ENCODE peak calls at places on chromosomes 5 and 9, in six cellular contexts. N is thyroid gland, J is cardiac muscle cell, R is fibroblast of pulmonary artery, V is stomach, C is psoas muscle. D is an unnamed sample.

GRCh38 chr5:74394924-74395880 is 245.3 kb downstream of the ENC1 start:
- DNase-seq in C (no peak), J (no peak), N (no peak), R (no peak), V (no peak), D (no peak)

GRCh38 chr5:179801304-179802206 is 5.1 kb downstream of the MGAT4B start:
- DNase-seq in J (peak; percentile 81), C (peak; percentile 81), V (peak; percentile 86), R (peak; percentile 59), N (peak; percentile 92), D (no peak)

GRCh38 chr5:109741390-109741789 is 51.7 kb downstream of the MAN2A1 start:
- DNase-seq in C (no peak), J (no peak), N (no peak), V (no peak), R (no peak), D (no peak)

GRCh38 chr5:159768243-159768642 is 148.0 kb upstream of the ADRA1B start:
- DNase-seq in J (no peak), N (no peak), V (no peak), C (no peak), R (peak; percentile 56), D (no peak)

GRCh38 chr5:174751154-174751990 is 27.0 kb downstream of the MSX2 start:
- DNase-seq in C (no peak), N (no peak), V (no peak), J (peak; percentile 64), R (no peak), D (no peak)

GRCh38 chr5:174140452-174140851 is 94.9 kb downstream of the NSG2 start:
- DNase-seq in J (no peak), R (no peak), V (no peak), N (no peak), C (no peak), D (no peak)

GRCh38 chr9:1231998-1232919 is 182.1 kb downstream of the DMRT2 start:
- DNase-seq in V (peak; percentile 85), C (peak; percentile 69), J (no peak), N (peak; percentile 86), R (peak; percentile 81), D (no peak)

GRCh38 chr9:128392302-128393152 is 21.4 kb downstream of the URM1 start:
- DNase-seq in J (peak; percentile 28), N (no peak), C (no peak), V (no peak), R (no peak), D (no peak)

GRCh38 chr5:115737452-115737851 is 79.0 kb downstream of the CDO1 start:
- DNase-seq in V (no peak), R (no peak), J (no peak), N (no peak), C (no peak), D (no peak)

GRCh38 chr9:2181794-2182193 is 166.6 kb downstream of the SMARCA2 start:
- DNase-seq in J (peak; percentile 39), V (peak; percentile 32), C (peak; percentile 27), N (peak; percentile 38), R (peak; percentile 42), D (no peak)

GRCh38 chr5:170892201-170892600 is 30.4 kb downstream of the RANBP17 start:
- DNase-seq in R (peak; percentile 56), N (no peak), V (no peak), J (no peak), C (no peak), D (no peak)

GRCh38 chr5:3386676-3387075 is 209.0 kb upstream of the IRX1 start:
- DNase-seq in V (no peak), R (no peak), N (no peak), J (no peak), C (no peak), D (no peak)

GRCh38 chr5:16992006-16992405 is 55.9 kb upstream of the MYO10 start:
- DNase-seq in C (no peak), J (no peak), N (no peak), V (no peak), R (peak; percentile 22), D (no peak)

GRCh38 chr9:125332527-125332926 is 70.9 kb downstream of the GAPVD1 start:
- DNase-seq in J (peak; percentile 3), V (no peak), R (no peak), N (no peak), C (no peak), D (peak; percentile 48)

GRCh38 chr9:88521308-88521707 is 13.7 kb upstream of the NXNL2 start:
- DNase-seq in J (no peak), R (no peak), C (no peak), V (no peak), N (no peak), D (no peak)

GRCh38 chr5:58961631-58962280 is 378.9 kb downstream of the RAB3C start:
- DNase-seq in N (no peak), R (no peak), C (no peak), V (no peak), J (no peak), D (no peak)

DNA sequence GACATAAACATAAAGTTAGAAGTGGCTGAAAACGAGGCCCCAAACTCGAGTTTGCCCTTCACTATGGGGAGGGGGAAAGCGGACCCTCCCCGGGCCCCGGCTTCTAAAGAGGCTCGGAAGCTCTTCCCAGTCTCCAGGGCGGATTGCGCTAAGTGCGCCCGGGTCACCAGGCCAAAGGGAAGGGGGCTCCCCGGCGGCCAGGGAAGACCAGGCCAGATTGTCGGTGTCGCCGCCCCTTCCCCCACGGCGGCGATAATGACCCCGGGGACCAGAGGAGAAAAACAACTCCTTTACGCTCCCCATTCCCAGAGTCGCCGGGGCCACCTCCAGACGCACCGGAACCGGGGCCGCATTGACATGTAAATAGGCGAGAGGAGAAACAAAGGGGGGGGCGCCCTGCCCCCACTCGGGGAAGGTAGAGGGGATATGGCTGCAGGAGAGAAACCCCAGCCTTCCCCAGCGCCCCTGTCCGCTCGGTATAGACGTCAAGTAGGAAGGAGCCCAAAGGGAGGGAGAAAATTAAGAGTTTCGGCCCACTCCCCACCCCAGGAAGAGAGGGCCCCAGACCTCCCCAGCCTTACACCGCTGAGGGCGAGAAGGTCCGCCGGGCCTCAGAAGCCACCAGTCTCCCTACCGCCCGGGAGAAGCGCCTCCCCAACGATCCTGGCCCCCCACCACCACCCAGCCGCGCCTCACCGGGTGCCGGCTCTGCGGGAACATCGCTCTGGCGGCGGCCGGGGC is 1.7 kb downstream of the TLE1 start:
- DNase-seq in J (peak; percentile 36), R (peak; percentile 27), C (peak; percentile 55), N (peak; percentile 76), V (peak; percentile 55), D (no peak)
- H3K4me3 ChIP-seq in J (peak overlapping the region; percentile 27), R (peak overlapping the region; percentile 85), C (peak overlapping the region; percentile 86), N (peak overlapping the region; percentile 90), V (peak overlapping the region; percentile 77), D (peak overlapping the region; percentile 58)

DNA sequence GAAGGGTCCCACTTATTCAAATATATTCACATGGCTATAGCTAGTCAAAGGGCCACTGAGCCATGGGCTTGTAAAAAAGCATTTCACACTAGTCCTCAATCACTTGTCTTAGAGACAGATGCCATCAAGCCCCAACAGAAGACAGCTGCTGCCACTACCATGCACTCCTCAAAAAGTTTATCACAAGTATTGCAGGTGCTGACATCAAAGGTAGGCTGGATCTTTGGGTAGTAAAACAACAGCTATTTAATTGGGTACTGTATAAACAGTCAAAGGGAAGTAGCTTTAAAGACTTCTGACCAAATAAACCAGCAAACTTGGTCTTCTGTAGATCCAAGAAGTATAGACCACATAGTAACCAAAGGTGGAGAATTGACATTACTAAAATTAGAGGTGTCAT is 59.2 kb upstream of the FER start:
- DNase-seq in C (no peak), N (no peak), V (no peak), R (no peak), J (no peak), D (no peak)
- TF ChIP-seq CTCF in C (no peak), N (no peak), V (no peak), R (no peak), J (no peak), D (no peak)

GRCh38 chr5:122091942-122092600 is 14.0 kb upstream of the LOX start:
- DNase-seq in J (peak; percentile 42), V (no peak), R (peak; percentile 60), C (no peak), N (no peak), D (no peak)
- H3K4me3 ChIP-seq in J (no peak overlapping the region), V (no peak overlapping the region), R (no peak overlapping the region), C (no peak overlapping the region), N (no peak overlapping the region), D (no peak overlapping the region)

DNA sequence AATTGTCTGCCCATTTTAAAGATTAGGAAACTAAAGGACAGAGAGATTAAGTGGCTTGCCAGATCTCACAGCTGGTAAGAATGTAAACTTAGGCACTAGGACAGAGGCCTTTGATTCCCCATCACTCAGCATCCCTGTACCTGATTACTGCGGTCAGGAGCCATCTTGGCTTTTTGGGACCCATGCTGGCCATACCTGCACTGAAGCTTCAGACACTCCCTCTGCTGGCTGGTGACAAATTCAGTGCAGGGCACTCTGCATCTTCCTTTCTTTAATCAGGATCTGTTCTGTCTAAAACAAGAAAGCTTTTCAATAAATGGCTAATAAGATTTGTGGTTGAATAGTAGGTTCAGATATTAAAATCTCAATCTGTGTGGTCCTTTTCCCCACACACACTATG is 215.5 kb upstream of the RORB start:
- DNase-seq in R (no peak), C (no peak), V (no peak), J (no peak), N (no peak), D (no peak)
- TF ChIP-seq CTCF in R (no peak), C (no peak), V (no peak), J (no peak), N (no peak), D (peak; percentile 30)

GRCh38 chr9:99822096-99822595 is 461 bp downstream of the NR4A3 start:
- DNase-seq in R (no peak), V (no peak), N (no peak), J (peak; percentile 27), C (no peak), D (no peak)
- H3K4me3 ChIP-seq in R (peak overlapping the region; percentile 78), V (peak overlapping the region; percentile 95), N (peak overlapping the region; percentile 92), J (peak overlapping the region; percentile 58), C (peak overlapping the region; percentile 79), D (peak overlapping the region; percentile 91)

DNA sequence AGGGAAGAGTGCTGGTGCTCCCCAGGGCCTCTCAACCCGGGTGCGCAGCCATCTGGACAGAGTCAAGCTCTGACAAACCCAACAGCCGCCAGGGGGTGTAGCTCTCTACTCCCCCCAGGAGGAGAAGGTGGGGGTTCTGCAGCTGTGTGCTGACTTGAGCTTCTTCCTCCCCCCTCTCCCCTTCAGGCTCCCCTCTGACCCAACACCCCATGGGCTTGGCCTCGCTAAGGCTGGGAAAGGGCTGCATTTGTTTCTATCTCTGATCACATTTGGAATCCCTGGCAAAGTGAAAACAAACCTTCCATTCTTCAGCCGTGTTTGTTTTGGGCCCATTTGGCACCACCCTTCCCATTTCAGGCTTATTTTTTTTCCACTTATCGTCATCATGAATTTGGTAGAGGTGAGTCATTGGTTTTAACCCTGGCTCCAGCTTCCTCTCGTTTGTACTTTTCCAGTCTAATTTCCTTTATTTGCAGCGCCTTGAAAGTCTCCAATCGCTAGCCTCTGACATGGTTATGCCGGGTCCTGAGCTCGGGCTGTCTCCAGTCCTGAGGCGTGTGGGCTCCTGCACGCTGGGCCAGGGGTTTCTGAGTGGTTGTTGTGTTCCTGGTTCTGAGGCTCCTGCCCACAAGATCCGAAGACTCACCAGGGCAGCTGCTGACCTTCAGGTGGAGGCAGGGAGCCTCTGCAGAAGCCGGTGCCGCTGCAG is 36.1 kb downstream of the DAP start:
- DNase-seq in C (peak; percentile 41), R (peak; percentile 90), V (peak; percentile 63), J (no peak), N (peak; percentile 55), D (no peak)
- TF ChIP-seq CTCF in C (no peak), R (peak; percentile 53), V (peak; percentile 23), J (peak; percentile 57), N (no peak), D (peak; percentile 18)

D was measured in GM12864.